ENCODE peak calls at places on chromosomes 11 and 22, in ten cellular contexts. B, N, V, X, E, O, G, T, M and U are unnamed samples.
A peak's percentile ranks its signal among the peaks of the same experiment; 100 is the strongest.

GRCh38 chr11:96024666-96025065 is 100.8 kb upstream of the MTMR2 start:
- DNase-seq in T (no peak), X (no peak), M (no peak), G (no peak), V (no peak), O (no peak), E (no peak), B (no peak), N (no peak), U (no peak)

GRCh38 chr11:65867284-65868071 is 5.1 kb downstream of the EFEMP2 start:
- DNase-seq in G (no peak), N (no peak), V (no peak), E (no peak), T (no peak), M (peak; percentile 46), O (no peak), X (no peak), B (no peak), U (no peak)

GRCh38 chr11:36498721-36499120 is 11.4 kb downstream of the TRAF6 start:
- DNase-seq in X (no peak), E (no peak), B (no peak), V (no peak), M (no peak), N (no peak), O (no peak), T (no peak), G (no peak), U (no peak)

GRCh38 chr11:57793711-57794110 is 32.1 kb downstream of the CTNND1 start:
- DNase-seq in T (no peak), N (no peak), V (no peak), G (no peak), E (no peak), O (no peak), X (no peak), B (no peak), M (no peak), U (no peak)

GRCh38 chr11:73311394-73311869 is 3.4 kb downstream of the ARHGEF17 start:
- DNase-seq in V (no peak), O (no peak), B (no peak), N (no peak), M (peak; percentile 52), X (no peak), G (no peak), E (no peak), T (no peak), U (no peak)

GRCh38 chr11:19577849-19578619 is 134.6 kb upstream of the NAV2 start:
- DNase-seq in X (peak; percentile 43), V (peak; percentile 16), G (no peak), E (peak; percentile 72), N (no peak), O (no peak), M (peak; percentile 58), B (no peak), T (no peak), U (no peak)

GRCh38 chr11:1968454-1968995 is 21.4 kb downstream of the MRPL23 start:
- DNase-seq in X (no peak), G (no peak), B (no peak), N (no peak), V (no peak), M (peak; percentile 25), E (no peak), T (no peak), O (no peak), U (no peak)

GRCh38 chr11:64384981-64385952 is 26.3 kb downstream of the RPS6KA4 start:
- DNase-seq in T (no peak), E (no peak), B (no peak), V (no peak), G (no peak), O (no peak), M (no peak), N (no peak), X (no peak), U (no peak)

GRCh38 chr22:37378642-37379058 is 48.6 kb downstream of the ELFN2 start:
- DNase-seq in N (no peak), X (no peak), O (no peak), G (no peak), T (no peak), B (no peak), M (no peak), V (no peak), E (no peak), U (no peak)

GRCh38 chr11:134207538-134208239 is 16.1 kb downstream of the NCAPD3 start:
- DNase-seq in O (peak; percentile 31), V (no peak), T (no peak), X (no peak), N (peak; percentile 37), B (peak; percentile 50), E (no peak), M (peak; percentile 49), G (peak; percentile 68), U (no peak)

GRCh38 chr22:44281706-44282637 is 30.8 kb downstream of the SHISAL1 start:
- DNase-seq in X (no peak), G (no peak), E (no peak), O (no peak), M (no peak), N (no peak), T (no peak), B (peak; percentile 51), V (no peak), U (no peak)

GRCh38 chr11:115541518-115541917 is 37.3 kb upstream of the CADM1 start:
- DNase-seq in M (no peak), G (no peak), T (no peak), X (no peak), B (no peak), V (no peak), N (no peak), O (no peak), E (no peak), U (no peak)

GRCh38 chr11:12024314-12024926 is 16.0 kb upstream of the DKK3 start:
- DNase-seq in O (no peak), N (no peak), X (no peak), T (no peak), E (no peak), G (no peak), M (no peak), B (no peak), V (no peak), U (no peak)

GRCh38 chr11:26599421-26599820 is 27.4 kb upstream of the MUC15 start:
- DNase-seq in E (peak; percentile 12), G (no peak), O (no peak), M (no peak), V (no peak), T (peak; percentile 2), N (no peak), B (no peak), X (peak; percentile 84), U (no peak)

GRCh38 chr22:31342389-31343125 is 3.6 kb downstream of the PATZ1 start:
- DNase-seq in T (no peak), N (no peak), B (no peak), M (no peak), V (no peak), G (peak; percentile 16), X (no peak), O (no peak), E (no peak), U (no peak)

GRCh38 chr11:120273432-120273831 is 33.5 kb downstream of the POU2F3 start:
- DNase-seq in E (no peak), B (no peak), M (no peak), X (no peak), G (no peak), N (no peak), V (no peak), T (no peak), O (no peak), U (no peak)

GRCh38 chr11:120224872-120225371 is 14.1 kb downstream of the OAF start:
- DNase-seq in E (no peak), V (no peak), N (no peak), O (no peak), T (no peak), M (peak; percentile 63), X (no peak), B (no peak), G (no peak), U (no peak)

GRCh38 chr11:126704144-126704543 is 296.4 kb downstream of the KIRREL3 start:
- DNase-seq in V (no peak), E (no peak), O (no peak), X (no peak), N (no peak), G (no peak), T (no peak), B (no peak), M (no peak), U (no peak)

GRCh38 chr11:3808846-3809623 is 675 bp downstream of the PGAP2 start:
- DNase-seq in B (peak; percentile 64), G (no peak), T (peak; percentile 59), V (no peak), M (no peak), N (no peak), O (no peak), E (no peak), X (no peak), U (no peak)

GRCh38 chr11:27310710-27311109 is 52.3 kb downstream of the CCDC34 start:
- DNase-seq in N (no peak), T (no peak), O (no peak), X (no peak), V (no peak), G (no peak), M (no peak), B (no peak), E (no peak), U (no peak)

GRCh38 chr22:24471570-24471969 is 23.6 kb upstream of the UPB1 start:
- DNase-seq in M (peak; percentile 82), V (no peak), X (peak; percentile 90), N (no peak), B (peak; percentile 83), E (no peak), G (no peak), T (no peak), O (no peak), U (no peak)

GRCh38 chr22:20435436-20436308 is 2.0 kb downstream of the SCARF2 start:
- DNase-seq in N (no peak), G (no peak), O (no peak), E (no peak), V (no peak), M (no peak), B (no peak), T (no peak), X (no peak), U (no peak)

GRCh38 chr22:49300951-49301397 is 526.7 kb downstream of the BRD1 start:
- DNase-seq in X (no peak), B (no peak), E (no peak), T (no peak), O (no peak), G (no peak), N (no peak), V (no peak), M (no peak), U (no peak)

GRCh38 chr11:56196705-56197104 is 20.3 kb downstream of the OR5J2 start:
- DNase-seq in X (no peak), G (no peak), O (no peak), E (no peak), B (no peak), N (no peak), M (no peak), T (no peak), V (no peak), U (no peak)

GRCh38 chr11:6655020-6655789 is 404 bp downstream of the DCHS1 start:
- DNase-seq in E (no peak), O (no peak), X (no peak), V (peak; percentile 33), G (peak; percentile 38), T (no peak), M (peak; percentile 60), B (peak; percentile 58), N (no peak), U (no peak)

GRCh38 chr22:35596821-35597220 is 20.3 kb downstream of the MB start:
- DNase-seq in E (no peak), M (peak; percentile 84), N (no peak), O (no peak), G (no peak), B (no peak), T (no peak), V (no peak), X (no peak), U (no peak)

GRCh38 chr11:1112351-1113191 is 37.9 kb downstream of the MUC2 start:
- DNase-seq in E (no peak), O (no peak), V (no peak), G (no peak), M (peak; percentile 15), N (no peak), B (no peak), X (no peak), T (no peak), U (no peak)